ENCODE peak calls at places on chromosomes 11 and 22, in four cellular contexts. P is HCT116, M is transverse colon, I is aorta. A is an unnamed sample.

GRCh38 chr11:126194121-126194543 is 17.3 kb downstream of the RPUSD4 start:
- DNase-seq in M (peak; percentile 55), I (no peak), P (no peak), A (peak; percentile 55)

GRCh38 chr11:27304514-27304913 is 58.5 kb downstream of the CCDC34 start:
- DNase-seq in P (no peak), M (no peak), I (no peak), A (no peak)

GRCh38 chr11:100855466-100856067 is 168.5 kb downstream of the ARHGAP42 start:
- DNase-seq in I (no peak), M (no peak), P (peak; percentile 52), A (peak; percentile 56)

GRCh38 chr11:19660076-19660475 is 52.6 kb upstream of the NAV2 start:
- DNase-seq in P (peak; percentile 88), I (no peak), M (no peak), A (no peak)

GRCh38 chr11:20565236-20565635 is 34.2 kb upstream of the SLC6A5 start:
- DNase-seq in I (no peak), P (no peak), M (no peak), A (no peak)

GRCh38 chr11:28792856-28793255 is 684.7 kb downstream of the METTL15 start:
- DNase-seq in I (no peak), P (no peak), M (no peak), A (no peak)

GRCh38 chr11:118602331-118602730 is 5.1 kb upstream of the PHLDB1 start:
- DNase-seq in I (no peak), P (no peak), M (no peak), A (no peak)

GRCh38 chr11:64520013-64520412 is 71.0 kb upstream of the SLC22A12 start:
- DNase-seq in P (no peak), I (no peak), M (no peak), A (no peak)

GRCh38 chr11:79119491-79120284 is 321.1 kb downstream of the TENM4 start:
- DNase-seq in I (no peak), M (no peak), P (no peak), A (no peak)

GRCh38 chr11:32137263-32137662 is 46.4 kb downstream of the RCN1 start:
- DNase-seq in M (no peak), P (peak; percentile 34), I (no peak), A (no peak)

GRCh38 chr11:19827399-19828135 is 114.9 kb downstream of the NAV2 start:
- DNase-seq in I (no peak), P (no peak), M (no peak), A (no peak)

GRCh38 chr11:119696378-119697157 is 32.4 kb downstream of the NECTIN1 start:
- DNase-seq in P (no peak), M (peak; percentile 44), I (no peak), A (no peak)

GRCh38 chr11:103325686-103326069 is 216.5 kb downstream of the DYNC2H1 start:
- DNase-seq in M (no peak), P (no peak), I (no peak), A (peak; percentile 56)

GRCh38 chr11:109697140-109697843 is 275.3 kb downstream of the C11orf87 start:
- DNase-seq in M (no peak), I (no peak), P (peak; percentile 23), A (peak; percentile 40)

GRCh38 chr11:124778281-124778680 is 16.2 kb upstream of the ESAM start:
- DNase-seq in I (no peak), M (no peak), P (peak; percentile 8), A (no peak)

GRCh38 chr11:96242191-96242845 is 100.7 kb downstream of the MAML2 start:
- DNase-seq in I (no peak), M (no peak), P (no peak), A (no peak)

GRCh38 chr11:81966340-81966739 is 767.3 kb downstream of the FAM181B start:
- DNase-seq in I (no peak), P (no peak), M (no peak), A (no peak)

GRCh38 chr11:116851631-116852030 is 14.2 kb upstream of the APOA1 start:
- DNase-seq in M (peak; percentile 34), P (no peak), I (no peak), A (no peak)

GRCh38 chr11:2376751-2377451 is at the start of gene CD81:
- DNase-seq in I (peak; percentile 62), M (no peak), P (no peak), A (peak; percentile 59)

GRCh38 chr11:87219266-87219665 is 181.5 kb downstream of the TMEM135 start:
- DNase-seq in M (no peak), P (no peak), I (no peak), A (no peak)

GRCh38 chr11:34315006-34315793 is 42.6 kb downstream of the ABTB2 start:
- DNase-seq in M (no peak), P (no peak), I (no peak), A (no peak)

GRCh38 chr11:65116370-65117205 is 913 bp downstream of the ZNHIT2 start:
- DNase-seq in M (no peak), P (no peak), I (no peak), A (peak; percentile 39)

GRCh38 chr11:6647836-6648235 is 7.8 kb downstream of the DCHS1 start:
- DNase-seq in M (no peak), I (no peak), P (no peak), A (no peak)

GRCh38 chr11:66542362-66542761 is 3.5 kb downstream of the ZDHHC24 start:
- DNase-seq in P (no peak), M (no peak), I (no peak), A (no peak)

GRCh38 chr11:90465553-90465952 is 242.7 kb upstream of the CHORDC1 start:
- DNase-seq in P (no peak), M (no peak), I (no peak), A (no peak)

GRCh38 chr11:79762271-79762935 is 321.6 kb upstream of the TENM4 start:
- DNase-seq in I (no peak), P (no peak), M (no peak), A (no peak)

GRCh38 chr22:36411589-36412258 is 24.0 kb upstream of the MYH9 start:
- DNase-seq in M (peak; percentile 70), P (no peak), I (no peak), A (no peak)

GRCh38 chr11:88398372-88399140 is 61.0 kb upstream of the CTSC start:
- DNase-seq in M (no peak), I (no peak), P (peak; percentile 12), A (no peak)

GRCh38 chr11:46553746-46554204 is 40.0 kb downstream of the AMBRA1 start:
- DNase-seq in I (no peak), M (no peak), P (peak; percentile 62), A (no peak)

GRCh38 chr11:64021742-64022067 is 14.0 kb upstream of the FLRT1 start:
- DNase-seq in P (no peak), I (no peak), M (no peak), A (no peak)

GRCh38 chr22:40418366-40419201 is 48.2 kb downstream of the SGSM3 start:
- DNase-seq in P (no peak), M (peak; percentile 32), I (no peak), A (no peak)

GRCh38 chr22:44753189-44754042 is 1.0 kb downstream of the ARHGAP8 start:
- DNase-seq in P (no peak), M (no peak), I (no peak), A (peak; percentile 50)

GRCh38 chr22:44918166-44918924 is 91.5 kb downstream of the PHF21B start:
- DNase-seq in P (no peak), M (no peak), I (peak; percentile 21), A (no peak)

GRCh38 chr11:69122642-69123431 is 32.9 kb upstream of the SMIM38 start:
- DNase-seq in P (peak; percentile 92), M (peak; percentile 92), I (peak; percentile 78), A (peak; percentile 69)

GRCh38 chr22:45757068-45757467 is 85.4 kb downstream of the ATXN10 start:
- DNase-seq in M (no peak), I (peak; percentile 64), P (no peak), A (peak; percentile 88)

DNA sequence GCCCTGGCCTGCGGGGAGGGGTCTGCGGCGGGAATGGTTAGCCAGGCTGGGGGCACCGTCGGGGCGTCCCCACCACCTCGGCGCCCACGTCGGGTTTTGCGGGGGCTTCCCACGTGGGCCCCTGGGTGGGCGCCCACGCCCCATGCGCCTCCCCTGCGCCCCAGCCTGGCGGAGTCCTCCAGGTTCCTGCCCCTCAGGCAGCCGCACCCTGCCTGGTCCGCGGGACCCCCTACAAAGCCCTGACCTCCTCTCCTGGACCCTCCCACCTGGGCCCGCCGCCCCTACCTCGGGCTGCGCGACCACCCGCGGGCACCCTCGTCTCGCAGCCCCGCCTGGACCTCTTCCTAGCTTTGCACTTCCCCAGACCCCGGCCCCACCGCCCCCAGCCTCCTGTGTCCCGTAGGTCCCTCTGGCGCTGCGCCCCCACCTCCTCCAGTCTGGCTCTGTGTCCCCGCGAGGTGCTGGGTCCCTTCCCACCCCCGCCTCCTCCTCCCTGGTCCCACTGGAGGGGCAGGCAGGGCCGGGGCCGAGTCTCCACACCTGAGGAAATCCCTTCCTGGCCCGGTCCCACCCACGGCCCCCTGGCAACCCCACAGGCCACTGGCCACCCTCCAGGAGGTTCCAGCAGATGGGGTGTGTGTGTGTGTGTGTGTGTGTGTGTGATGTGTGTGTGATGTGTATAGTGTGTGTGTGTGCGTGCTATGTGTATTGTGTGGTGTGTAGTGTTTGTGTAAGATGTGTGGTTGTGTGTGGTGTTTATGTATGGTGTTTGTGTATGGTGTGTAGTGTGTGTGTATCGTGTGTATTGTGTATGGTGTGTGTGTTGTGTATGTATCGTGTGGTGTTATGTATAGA is 11.8 kb downstream of the PIM3 start:
- DNase-seq in P (no peak), I (peak; percentile 53), M (no peak), A (peak; percentile 14)
- H3K4me1 ChIP-seq in P (peaks cover 38% of the 10 kb centered on the region), I (no peaks in the 10 kb centered on the region), M (peaks cover 33% of the 10 kb centered on the region), A (peaks cover 23% of the 10 kb centered on the region)

GRCh38 chr22:27300661-27301285 is 500.8 kb downstream of the MN1 start:
- DNase-seq in P (no peak), M (no peak), I (no peak), A (no peak)
- H3K27me3 ChIP-seq in P (peaks cover 32% of the 10 kb centered on the region), M (peaks cover 44% of the 10 kb centered on the region), I (no peaks in the 10 kb centered on the region), A (peaks cover 20% of the 10 kb centered on the region)

GRCh38 chr11:106306942-106307341 is 229.5 kb downstream of the AASDHPPT start:
- DNase-seq in I (no peak), P (no peak), M (no peak), A (no peak)

GRCh38 chr11:106304274-106304673 is 226.8 kb downstream of the AASDHPPT start:
- DNase-seq in P (no peak), M (no peak), I (no peak), A (no peak)

GRCh38 chr11:106309070-106309684 is 231.7 kb downstream of the AASDHPPT start:
- DNase-seq in M (no peak), I (no peak), P (no peak), A (no peak)

GRCh38 chr11:106302416-106302815 is 225.0 kb downstream of the AASDHPPT start:
- DNase-seq in M (no peak), P (no peak), I (no peak), A (no peak)

GRCh38 chr11:106305458-106305857 is 228.0 kb downstream of the AASDHPPT start:
- DNase-seq in P (no peak), I (no peak), M (no peak), A (no peak)
- H3K9me3 ChIP-seq in P (no peaks in the 10 kb centered on the region), I (peaks cover 3% of the 10 kb centered on the region), M (no peaks in the 10 kb centered on the region), A (no peaks in the 10 kb centered on the region)

GRCh38 chr22:31248965-31249940 is 37.2 kb downstream of the LIMK2 start:
- DNase-seq in I (no peak), M (no peak), P (no peak), A (peak; percentile 30)
- H3K4me1 ChIP-seq in I (peaks cover 3% of the 10 kb centered on the region), M (peaks cover 58% of the 10 kb centered on the region), P (peaks cover 22% of the 10 kb centered on the region), A (peaks cover 22% of the 10 kb centered on the region)

GRCh38 chr11:44309483-44310197 is at the start of gene ALX4:
- DNase-seq in I (no peak), P (no peak), M (no peak), A (peak; percentile 60)
- H3K27me3 ChIP-seq in I (no peaks in the 10 kb centered on the region), P (peaks cover 14% of the 10 kb centered on the region), M (peaks cover 100% of the 10 kb centered on the region), A (peaks cover 66% of the 10 kb centered on the region)

GRCh38 chr11:68031136-68031459 is 617 bp downstream of the NDUFS8 start:
- DNase-seq in M (no peak), I (no peak), P (no peak), A (no peak)
- H3K9me3 ChIP-seq in M (no peaks in the 10 kb centered on the region), I (no peaks in the 10 kb centered on the region), P (peaks cover 5% of the 10 kb centered on the region), A (peaks cover 2% of the 10 kb centered on the region)

A was measured in HAP-1.